ENCODE peak calls at places on chromosomes 2 and 18, in five cellular contexts. M is left ventricle myocardium inferior, T is GM23248, I is WERI-Rb-1, K is brain microvascular endothelial cell. F is an unnamed sample.
A peak's percentile ranks its signal among the peaks of the same experiment; 100 is the strongest.

GRCh38 chr2:127146820-127147502 is 40.0 kb upstream of the BIN1 start:
- DNase-seq in K (no peak), M (no peak), I (peak; percentile 91), T (peak; percentile 44), F (peak; percentile 39)

GRCh38 chr2:28515176-28515751 is 19.4 kb downstream of the PLB1 start:
- DNase-seq in M (no peak), T (no peak), K (no peak), I (no peak), F (no peak)

GRCh38 chr2:26874514-26874913 is 26.6 kb downstream of the DPYSL5 start:
- DNase-seq in K (no peak), T (no peak), M (no peak), I (no peak), F (no peak)

GRCh38 chr2:36785179-36785795 is 88.8 kb downstream of the VIT start:
- DNase-seq in M (peak; percentile 27), I (peak; percentile 65), K (peak; percentile 77), T (peak; percentile 64), F (peak; percentile 71)

GRCh38 chr2:88666576-88666975 is 24.9 kb upstream of the RPIA start:
- DNase-seq in K (no peak), M (no peak), I (no peak), T (no peak), F (no peak)

GRCh38 chr2:84807063-84807485 is 73.8 kb downstream of the TRABD2A start:
- DNase-seq in I (no peak), K (peak; percentile 97), M (no peak), T (peak; percentile 93), F (no peak)

GRCh38 chr18:46261799-46262198 is 157.6 kb downstream of the HAUS1 start:
- DNase-seq in T (peak; percentile 43), K (no peak), I (no peak), M (no peak), F (peak; percentile 25)

GRCh38 chr2:180520206-180520605 is 460.2 kb upstream of the UBE2E3 start:
- DNase-seq in M (no peak), K (peak; percentile 22), T (peak; percentile 28), I (peak; percentile 15), F (no peak)

GRCh38 chr18:75727479-75727878 is 300.0 kb upstream of the SMIM21 start:
- DNase-seq in T (peak; percentile 68), I (peak; percentile 74), M (peak; percentile 36), K (peak; percentile 7), F (peak; percentile 72)

GRCh38 chr2:136750065-136750464 is 15.3 kb upstream of the THSD7B start:
- DNase-seq in M (peak; percentile 33), I (no peak), K (no peak), T (no peak), F (no peak)

DNA sequence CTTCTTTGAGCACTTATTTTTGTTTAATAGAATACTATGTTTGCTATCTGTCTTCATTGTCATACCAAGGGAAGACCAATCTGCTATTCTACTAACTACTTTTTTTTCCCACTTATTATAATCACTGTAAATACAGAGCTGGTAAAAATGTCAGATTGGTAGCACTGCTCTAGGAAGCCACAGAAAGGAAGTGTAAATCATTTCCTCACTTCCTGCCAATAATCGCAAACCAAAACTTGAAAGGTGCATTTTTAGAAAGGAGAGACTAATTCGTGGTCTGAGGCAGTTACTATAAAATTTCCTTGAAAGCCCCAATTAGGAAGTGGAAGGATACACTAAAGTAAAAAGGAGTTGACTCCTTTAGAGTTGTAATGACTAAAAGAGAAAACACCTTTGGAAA is 13.9 kb upstream of the THSD7B start:
- DNase-seq in T (no peak), M (no peak), K (no peak), I (no peak), F (no peak)
- H3K27me3 ChIP-seq in T (no peaks in the 10 kb centered on the region), M (no peaks in the 10 kb centered on the region), K (no peaks in the 10 kb centered on the region), I (no peaks in the 10 kb centered on the region), F (no peaks in the 10 kb centered on the region)

GRCh38 chr2:11788725-11789124 is 42.3 kb downstream of the LPIN1 start:
- DNase-seq in T (no peak), K (no peak), M (no peak), I (no peak), F (no peak)
- H3K36me3 ChIP-seq in T (peaks cover 16% of the 10 kb centered on the region), K (peaks cover 47% of the 10 kb centered on the region), M (peaks cover 98% of the 10 kb centered on the region), I (peaks cover 99% of the 10 kb centered on the region), F (peaks cover 11% of the 10 kb centered on the region)

GRCh38 chr2:176118606-176119370 is 2.2 kb downstream of the HOXD10 start:
- DNase-seq in K (no peak), I (peak; percentile 49), M (no peak), T (peak; percentile 78), F (peak; percentile 87)

GRCh38 chr2:176115883-176116813 is at the start of gene HOXD10:
- DNase-seq in I (peak; percentile 54), M (no peak), T (peak; percentile 92), K (no peak), F (peak; percentile 93)

GRCh38 chr2:176117823-176118376 is 1.3 kb downstream of the HOXD10 start:
- DNase-seq in M (no peak), K (no peak), T (no peak), I (no peak), F (no peak)

GRCh38 chr2:176114930-176115625 is 1.5 kb upstream of the HOXD10 start:
- DNase-seq in K (no peak), M (no peak), T (peak; percentile 40), I (no peak), F (peak; percentile 72)

GRCh38 chr2:176117162-176117822 is 714 bp downstream of the HOXD10 start:
- DNase-seq in T (no peak), K (no peak), M (no peak), I (no peak), F (peak; percentile 52)
- H3K27me3 ChIP-seq in T (no peaks in the 10 kb centered on the region), K (peaks cover 97% of the 10 kb centered on the region), M (peaks cover 100% of the 10 kb centered on the region), I (peaks cover 98% of the 10 kb centered on the region), F (peaks cover 100% of the 10 kb centered on the region)

DNA sequence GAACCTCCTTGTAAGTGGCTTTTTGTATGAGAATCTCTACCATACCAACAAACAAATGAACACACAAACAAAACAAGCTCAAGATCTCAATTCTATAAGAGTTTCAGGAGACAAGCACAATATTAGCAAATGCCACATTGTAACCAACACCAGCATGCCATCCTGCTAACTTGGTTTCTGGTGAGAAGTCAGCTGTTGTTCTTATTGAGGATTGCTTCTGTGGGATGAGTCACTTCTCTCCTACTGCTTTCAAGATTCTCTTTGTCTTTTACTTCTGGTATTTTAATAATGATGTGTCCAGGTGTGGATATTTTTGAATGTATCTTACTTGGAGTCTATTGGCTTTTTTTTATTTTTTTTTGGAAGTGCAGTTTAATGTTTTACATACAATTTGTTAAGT is 131.7 kb downstream of the BCL2L11 start:
- DNase-seq in T (no peak), K (no peak), I (no peak), M (no peak), F (no peak)
- H3K36me3 ChIP-seq in T (no peaks in the 10 kb centered on the region), K (peaks cover 6% of the 10 kb centered on the region), I (no peaks in the 10 kb centered on the region), M (no peaks in the 10 kb centered on the region), F (no peaks in the 10 kb centered on the region)

GRCh38 chr2:44999540-44999939 is 9.7 kb downstream of the SIX2 start:
- DNase-seq in T (no peak), M (no peak), I (no peak), K (no peak), F (no peak)
- H3K27me3 ChIP-seq in T (peaks cover 84% of the 10 kb centered on the region), M (peaks cover 100% of the 10 kb centered on the region), I (peaks cover 5% of the 10 kb centered on the region), K (no peaks in the 10 kb centered on the region), F (peaks cover 70% of the 10 kb centered on the region)

F was measured in H7.